ENCODE peak calls at places on chromosomes 4 and X, in four cellular contexts. One of them, this sample, is unnamed.

GRCh38 chrX:1813809-1814208 is 198.9 kb downstream of the ASMT start:
- DNase-seq in uterus: peak; percentile 23
- DNase-seq in colonic mucosa: no peak
- DNase-seq in lower leg skin: no peak
- DNase-seq in this sample: peak; percentile 30

GRCh38 chr4:113468165-113469022 is 293.1 kb downstream of the CAMK2D start:
- DNase-seq in lower leg skin: peak; percentile 95
- DNase-seq in colonic mucosa: peak; percentile 58
- DNase-seq in uterus: peak; percentile 92
- DNase-seq in this sample: peak; percentile 86

GRCh38 chr4:35105486-35105885 is 1138.8 kb downstream of the ARAP2 start:
- DNase-seq in colonic mucosa: no peak
- DNase-seq in lower leg skin: no peak
- DNase-seq in uterus: no peak
- DNase-seq in this sample: no peak

GRCh38 chr4:242121-242848 is 63.0 kb downstream of the ZNF732 start:
- DNase-seq in uterus: peak; percentile 68
- DNase-seq in lower leg skin: peak; percentile 30
- DNase-seq in colonic mucosa: peak; percentile 66
- DNase-seq in this sample: no peak

GRCh38 chr4:72313121-72313520 is 255.9 kb downstream of the ADAMTS3 start:
- DNase-seq in lower leg skin: no peak
- DNase-seq in colonic mucosa: no peak
- DNase-seq in uterus: no peak
- DNase-seq in this sample: no peak

GRCh38 chr4:2304321-2304876 is 42.5 kb upstream of the MXD4 start:
- DNase-seq in lower leg skin: no peak
- DNase-seq in uterus: no peak
- DNase-seq in colonic mucosa: peak; percentile 14
- DNase-seq in this sample: no peak

GRCh38 chrX:31228909-31229308 is 157.1 kb upstream of the FTHL17 start:
- DNase-seq in lower leg skin: no peak
- DNase-seq in colonic mucosa: no peak
- DNase-seq in uterus: no peak
- DNase-seq in this sample: no peak

GRCh38 chrX:23845316-23845932 is 62.3 kb downstream of the APOO start:
- DNase-seq in uterus: no peak
- DNase-seq in colonic mucosa: peak; percentile 45
- DNase-seq in lower leg skin: no peak
- DNase-seq in this sample: no peak

GRCh38 chr4:171621646-171622045 is 191.6 kb upstream of the GALNTL6 start:
- DNase-seq in uterus: no peak
- DNase-seq in lower leg skin: no peak
- DNase-seq in colonic mucosa: no peak
- DNase-seq in this sample: no peak

GRCh38 chr4:8391972-8392371 is 48.6 kb downstream of the ACOX3 start:
- DNase-seq in colonic mucosa: peak; percentile 53
- DNase-seq in lower leg skin: peak; percentile 61
- DNase-seq in uterus: peak; percentile 80
- DNase-seq in this sample: no peak

GRCh38 chr4:159219862-159220261 is 117.0 kb downstream of the RAPGEF2 start:
- DNase-seq in uterus: no peak
- DNase-seq in lower leg skin: no peak
- DNase-seq in colonic mucosa: no peak
- DNase-seq in this sample: no peak

GRCh38 chr4:107359208-107359607 is 323.1 kb upstream of the DKK2 start:
- DNase-seq in uterus: no peak
- DNase-seq in lower leg skin: no peak
- DNase-seq in colonic mucosa: no peak
- DNase-seq in this sample: no peak

GRCh38 chr4:184408021-184408710 is 66.2 kb downstream of the IRF2 start:
- DNase-seq in uterus: no peak
- DNase-seq in lower leg skin: no peak
- DNase-seq in colonic mucosa: no peak
- DNase-seq in this sample: no peak

GRCh38 chrX:45767021-45767491 is 566.4 kb upstream of the DIPK2B start:
- DNase-seq in lower leg skin: no peak
- DNase-seq in uterus: no peak
- DNase-seq in colonic mucosa: no peak
- DNase-seq in this sample: no peak

GRCh38 chrX:121356850-121357171 is 309.4 kb downstream of the GLUD2 start:
- DNase-seq in uterus: no peak
- DNase-seq in lower leg skin: no peak
- DNase-seq in colonic mucosa: no peak
- DNase-seq in this sample: no peak

GRCh38 chr4:108166441-108167315 is 2.1 kb downstream of the LEF1 start:
- DNase-seq in uterus: no peak
- DNase-seq in colonic mucosa: peak; percentile 27
- DNase-seq in lower leg skin: no peak
- DNase-seq in this sample: no peak

GRCh38 chr4:36187723-36188333 is 56.5 kb downstream of the ARAP2 start:
- DNase-seq in colonic mucosa: no peak
- DNase-seq in uterus: no peak
- DNase-seq in lower leg skin: no peak
- DNase-seq in this sample: no peak

GRCh38 chr4:139175647-139176298 is 1.2 kb downstream of the ELF2 start:
- DNase-seq in uterus: no peak
- DNase-seq in colonic mucosa: no peak
- DNase-seq in lower leg skin: no peak
- DNase-seq in this sample: no peak

GRCh38 chr4:129532573-129532972 is 436.6 kb downstream of the C4orf33 start:
- DNase-seq in lower leg skin: no peak
- DNase-seq in colonic mucosa: no peak
- DNase-seq in uterus: no peak
- DNase-seq in this sample: no peak

GRCh38 chrX:63918611-63919010 is 133.6 kb upstream of the ARHGEF9 start:
- DNase-seq in uterus: no peak
- DNase-seq in colonic mucosa: no peak
- DNase-seq in lower leg skin: no peak
- DNase-seq in this sample: no peak
- TF ChIP-seq CTCF in uterus: no peak
- TF ChIP-seq CTCF in colonic mucosa: no peak
- TF ChIP-seq CTCF in lower leg skin: no peak
- TF ChIP-seq CTCF in this sample: peak; percentile 31

GRCh38 chrX:135191838-135192237 is 20.6 kb upstream of the CT55 start:
- DNase-seq in lower leg skin: no peak
- DNase-seq in uterus: no peak
- DNase-seq in colonic mucosa: no peak
- DNase-seq in this sample: no peak

GRCh38 chrX:135185795-135186443 is 14.7 kb upstream of the CT55 start:
- DNase-seq in colonic mucosa: no peak
- DNase-seq in uterus: no peak
- DNase-seq in lower leg skin: peak; percentile 19
- DNase-seq in this sample: no peak
- TF ChIP-seq CTCF in colonic mucosa: no peak
- TF ChIP-seq CTCF in uterus: no peak
- TF ChIP-seq CTCF in lower leg skin: no peak
- TF ChIP-seq CTCF in this sample: peak; percentile 36

DNA sequence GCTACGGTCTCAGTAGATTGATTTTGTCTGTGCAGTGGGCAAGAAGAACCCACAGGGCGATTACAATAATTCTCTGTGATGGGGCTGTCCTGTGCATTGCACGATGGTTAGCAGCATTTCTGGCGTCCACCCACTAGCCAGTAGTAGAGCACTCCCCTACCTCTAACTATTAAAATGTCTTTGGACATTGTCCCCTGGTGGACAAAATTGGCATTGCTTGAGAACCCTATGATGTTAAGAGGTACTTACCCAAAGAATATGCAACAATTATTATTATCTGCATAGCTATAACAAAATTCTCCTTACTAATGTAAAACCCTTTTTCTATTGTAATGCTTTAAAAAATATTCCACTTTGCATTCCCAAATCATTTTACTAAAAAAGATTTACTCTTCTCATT is 109.5 kb upstream of the VCX3A start:
- DNase-seq in lower leg skin: no peak
- DNase-seq in uterus: no peak
- DNase-seq in colonic mucosa: peak; percentile 18
- DNase-seq in this sample: no peak
- TF ChIP-seq CTCF in lower leg skin: no peak
- TF ChIP-seq CTCF in uterus: no peak
- TF ChIP-seq CTCF in colonic mucosa: no peak
- TF ChIP-seq CTCF in this sample: peak; percentile 17

GRCh38 chrX:40922307-40922706 is 162.9 kb upstream of the USP9X start:
- DNase-seq in uterus: no peak
- DNase-seq in colonic mucosa: no peak
- DNase-seq in lower leg skin: no peak
- DNase-seq in this sample: no peak
- TF ChIP-seq CTCF in uterus: no peak
- TF ChIP-seq CTCF in colonic mucosa: no peak
- TF ChIP-seq CTCF in lower leg skin: no peak
- TF ChIP-seq CTCF in this sample: peak; percentile 19

GRCh38 chr4:46886711-46887110 is 22.3 kb downstream of the COX7B2 start:
- DNase-seq in colonic mucosa: no peak
- DNase-seq in uterus: no peak
- DNase-seq in lower leg skin: no peak
- DNase-seq in this sample: no peak
- TF ChIP-seq CTCF in colonic mucosa: no peak
- TF ChIP-seq CTCF in uterus: no peak
- TF ChIP-seq CTCF in lower leg skin: no peak
- TF ChIP-seq CTCF in this sample: peak; percentile 43

This sample was measured in osteocyte.